ENCODE peak calls at places on chromosome 22, in eight cellular contexts. One of them, this sample, is unnamed.

GRCh38 chr22:20146777-20147176 is 4.1 kb downstream of the CCDC188 start:
- DNase-seq in adrenal gland: no peak
- DNase-seq in ovary: no peak
- DNase-seq in stomach: no peak
- DNase-seq in mesenchymal stem cell: no peak
- DNase-seq in mucosa of descending colon: no peak
- DNase-seq in mesendoderm: no peak
- DNase-seq in GM23248: no peak
- DNase-seq in this sample: no peak

GRCh38 chr22:35054064-35054463 is 11.9 kb upstream of the ISX start:
- DNase-seq in adrenal gland: no peak
- DNase-seq in ovary: no peak
- DNase-seq in stomach: no peak
- DNase-seq in mesenchymal stem cell: no peak
- DNase-seq in mucosa of descending colon: no peak
- DNase-seq in mesendoderm: no peak
- DNase-seq in GM23248: no peak
- DNase-seq in this sample: no peak

GRCh38 chr22:20206709-20207215 is 55.9 kb upstream of the CCDC188 start:
- DNase-seq in adrenal gland: no peak
- DNase-seq in ovary: no peak
- DNase-seq in stomach: peak; percentile 58
- DNase-seq in mesenchymal stem cell: peak; percentile 31
- DNase-seq in mucosa of descending colon: peak; percentile 54
- DNase-seq in mesendoderm: no peak
- DNase-seq in GM23248: peak; percentile 60
- DNase-seq in this sample: peak; percentile 4

GRCh38 chr22:24500251-24500820 is 5.2 kb downstream of the UPB1 start:
- DNase-seq in adrenal gland: no peak
- DNase-seq in ovary: no peak
- DNase-seq in stomach: no peak
- DNase-seq in mesenchymal stem cell: no peak
- DNase-seq in mucosa of descending colon: no peak
- DNase-seq in mesendoderm: no peak
- DNase-seq in GM23248: no peak
- DNase-seq in this sample: no peak

GRCh38 chr22:25057013-25057881 is 104.7 kb downstream of the KIAA1671 start:
- DNase-seq in adrenal gland: peak; percentile 74
- DNase-seq in ovary: peak; percentile 29
- DNase-seq in stomach: peak; percentile 78
- DNase-seq in mesenchymal stem cell: peak; percentile 45
- DNase-seq in mucosa of descending colon: peak; percentile 90
- DNase-seq in mesendoderm: peak; percentile 74
- DNase-seq in GM23248: peak; percentile 52
- DNase-seq in this sample: peak; percentile 43

GRCh38 chr22:33328789-33329296 is 270.7 kb upstream of the SYN3 start:
- DNase-seq in adrenal gland: no peak
- DNase-seq in ovary: no peak
- DNase-seq in stomach: no peak
- DNase-seq in mesenchymal stem cell: peak; percentile 64
- DNase-seq in mucosa of descending colon: no peak
- DNase-seq in mesendoderm: peak; percentile 77
- DNase-seq in GM23248: peak; percentile 57
- DNase-seq in this sample: no peak

GRCh38 chr22:49724030-49724892 is 103.4 kb downstream of the BRD1 start:
- DNase-seq in adrenal gland: no peak
- DNase-seq in ovary: no peak
- DNase-seq in stomach: no peak
- DNase-seq in mesenchymal stem cell: no peak
- DNase-seq in mucosa of descending colon: no peak
- DNase-seq in mesendoderm: no peak
- DNase-seq in GM23248: no peak
- DNase-seq in this sample: peak; percentile 38

GRCh38 chr22:20663941-20664593 is 109.8 kb upstream of the SERPIND1 start:
- DNase-seq in adrenal gland: no peak
- DNase-seq in ovary: no peak
- DNase-seq in stomach: no peak
- DNase-seq in mesenchymal stem cell: no peak
- DNase-seq in mucosa of descending colon: no peak
- DNase-seq in mesendoderm: no peak
- DNase-seq in GM23248: no peak
- DNase-seq in this sample: no peak

GRCh38 chr22:19105867-19106802 is 16.1 kb downstream of the DGCR2 start:
- DNase-seq in adrenal gland: no peak
- DNase-seq in ovary: no peak
- DNase-seq in stomach: no peak
- DNase-seq in mesenchymal stem cell: no peak
- DNase-seq in mucosa of descending colon: no peak
- DNase-seq in mesendoderm: peak; percentile 37
- DNase-seq in GM23248: no peak
- DNase-seq in this sample: peak; percentile 55

GRCh38 chr22:25105817-25106650 is 93.6 kb upstream of the CRYBB3 start:
- DNase-seq in adrenal gland: no peak
- DNase-seq in ovary: no peak
- DNase-seq in stomach: no peak
- DNase-seq in mesenchymal stem cell: no peak
- DNase-seq in mucosa of descending colon: no peak
- DNase-seq in mesendoderm: no peak
- DNase-seq in GM23248: no peak
- DNase-seq in this sample: no peak

GRCh38 chr22:33842421-33843094 is 77.7 kb downstream of the LARGE1 start:
- DNase-seq in adrenal gland: no peak
- DNase-seq in ovary: no peak
- DNase-seq in stomach: no peak
- DNase-seq in mesenchymal stem cell: no peak
- DNase-seq in mucosa of descending colon: no peak
- DNase-seq in mesendoderm: no peak
- DNase-seq in GM23248: no peak
- DNase-seq in this sample: peak; percentile 97

GRCh38 chr22:33919591-33920501 is at the start of gene LARGE1:
- DNase-seq in adrenal gland: peak; percentile 46
- DNase-seq in ovary: peak; percentile 31
- DNase-seq in stomach: peak; percentile 63
- DNase-seq in mesenchymal stem cell: peak; percentile 40
- DNase-seq in mucosa of descending colon: peak; percentile 72
- DNase-seq in mesendoderm: peak; percentile 57
- DNase-seq in GM23248: peak; percentile 81
- DNase-seq in this sample: peak; percentile 52

GRCh38 chr22:44196241-44196640 is 15.5 kb downstream of the PARVG start:
- DNase-seq in adrenal gland: no peak
- DNase-seq in ovary: no peak
- DNase-seq in stomach: no peak
- DNase-seq in mesenchymal stem cell: no peak
- DNase-seq in mucosa of descending colon: no peak
- DNase-seq in mesendoderm: no peak
- DNase-seq in GM23248: no peak
- DNase-seq in this sample: no peak

GRCh38 chr22:28246392-28246791 is 327.3 kb upstream of the PITPNB start:
- DNase-seq in adrenal gland: no peak
- DNase-seq in ovary: no peak
- DNase-seq in stomach: no peak
- DNase-seq in mesenchymal stem cell: no peak
- DNase-seq in mucosa of descending colon: no peak
- DNase-seq in mesendoderm: peak; percentile 72
- DNase-seq in GM23248: peak; percentile 88
- DNase-seq in this sample: no peak

GRCh38 chr22:44292007-44292370 is 20.8 kb downstream of the SHISAL1 start:
- DNase-seq in adrenal gland: no peak
- DNase-seq in ovary: no peak
- DNase-seq in stomach: no peak
- DNase-seq in mesenchymal stem cell: peak; percentile 22
- DNase-seq in mucosa of descending colon: no peak
- DNase-seq in mesendoderm: peak; percentile 80
- DNase-seq in GM23248: no peak
- DNase-seq in this sample: no peak

GRCh38 chr22:50140615-50141014 is 29.9 kb upstream of the PANX2 start:
- DNase-seq in adrenal gland: peak; percentile 36
- DNase-seq in ovary: no peak
- DNase-seq in stomach: no peak
- DNase-seq in mesenchymal stem cell: peak; percentile 18
- DNase-seq in mucosa of descending colon: no peak
- DNase-seq in mesendoderm: no peak
- DNase-seq in GM23248: no peak
- DNase-seq in this sample: no peak

GRCh38 chr22:36839356-36840073 is 21.3 kb upstream of the NCF4 start:
- DNase-seq in adrenal gland: no peak
- DNase-seq in ovary: no peak
- DNase-seq in stomach: no peak
- DNase-seq in mesenchymal stem cell: no peak
- DNase-seq in mucosa of descending colon: no peak
- DNase-seq in mesendoderm: no peak
- DNase-seq in GM23248: peak; percentile 57
- DNase-seq in this sample: no peak

GRCh38 chr22:48936391-48936790 is 891.3 kb downstream of the BRD1 start:
- DNase-seq in adrenal gland: no peak
- DNase-seq in ovary: no peak
- DNase-seq in stomach: peak; percentile 5
- DNase-seq in mesenchymal stem cell: no peak
- DNase-seq in mucosa of descending colon: no peak
- DNase-seq in mesendoderm: no peak
- DNase-seq in GM23248: no peak
- DNase-seq in this sample: no peak

GRCh38 chr22:17710023-17710422 is 64.2 kb downstream of the BID start:
- DNase-seq in adrenal gland: no peak
- DNase-seq in ovary: no peak
- DNase-seq in stomach: no peak
- DNase-seq in mesenchymal stem cell: no peak
- DNase-seq in mucosa of descending colon: no peak
- DNase-seq in mesendoderm: no peak
- DNase-seq in GM23248: no peak
- DNase-seq in this sample: no peak

GRCh38 chr22:41284465-41284864 is 1.5 kb downstream of the RANGAP1 start:
- DNase-seq in adrenal gland: no peak
- DNase-seq in ovary: no peak
- DNase-seq in stomach: no peak
- DNase-seq in mesenchymal stem cell: no peak
- DNase-seq in mucosa of descending colon: no peak
- DNase-seq in mesendoderm: no peak
- DNase-seq in GM23248: no peak
- DNase-seq in this sample: no peak

GRCh38 chr22:46012881-46013281 is 35.9 kb upstream of the WNT7B start:
- DNase-seq in adrenal gland: no peak
- DNase-seq in ovary: peak; percentile 47
- DNase-seq in stomach: no peak
- DNase-seq in mesenchymal stem cell: no peak
- DNase-seq in mucosa of descending colon: peak; percentile 65
- DNase-seq in mesendoderm: no peak
- DNase-seq in GM23248: no peak
- DNase-seq in this sample: no peak
- H3K4me1 ChIP-seq in adrenal gland: peaks cover 12% of the 10 kb centered on the region
- H3K4me1 ChIP-seq in ovary: peaks cover 12% of the 10 kb centered on the region
- H3K4me1 ChIP-seq in stomach: peaks cover 49% of the 10 kb centered on the region
- H3K4me1 ChIP-seq in mesenchymal stem cell: peaks cover 51% of the 10 kb centered on the region
- H3K4me1 ChIP-seq in mucosa of descending colon: peaks cover 10% of the 10 kb centered on the region
- H3K4me1 ChIP-seq in mesendoderm: peaks cover 2% of the 10 kb centered on the region
- H3K4me1 ChIP-seq in GM23248: peaks cover 36% of the 10 kb centered on the region
- H3K4me1 ChIP-seq in this sample: peaks cover 14% of the 10 kb centered on the region

GRCh38 chr22:30198152-30198845 is 48.3 kb downstream of the LIF start:
- DNase-seq in adrenal gland: no peak
- DNase-seq in ovary: no peak
- DNase-seq in stomach: no peak
- DNase-seq in mesenchymal stem cell: peak; percentile 40
- DNase-seq in mucosa of descending colon: no peak
- DNase-seq in mesendoderm: no peak
- DNase-seq in GM23248: peak; percentile 20
- DNase-seq in this sample: no peak
- H3K4me1 ChIP-seq in adrenal gland: peaks cover 9% of the 10 kb centered on the region
- H3K4me1 ChIP-seq in ovary: peaks cover 14% of the 10 kb centered on the region
- H3K4me1 ChIP-seq in stomach: peaks cover 33% of the 10 kb centered on the region
- H3K4me1 ChIP-seq in mesenchymal stem cell: peaks cover 11% of the 10 kb centered on the region
- H3K4me1 ChIP-seq in mucosa of descending colon: peaks cover 16% of the 10 kb centered on the region
- H3K4me1 ChIP-seq in mesendoderm: peaks cover 6% of the 10 kb centered on the region
- H3K4me1 ChIP-seq in GM23248: peaks cover 37% of the 10 kb centered on the region
- H3K4me1 ChIP-seq in this sample: peaks cover 17% of the 10 kb centered on the region

GRCh38 chr22:42926768-42927167 is 69.7 kb upstream of the ARFGAP3 start:
- DNase-seq in adrenal gland: no peak
- DNase-seq in ovary: no peak
- DNase-seq in stomach: no peak
- DNase-seq in mesenchymal stem cell: no peak
- DNase-seq in mucosa of descending colon: peak; percentile 14
- DNase-seq in mesendoderm: no peak
- DNase-seq in GM23248: no peak
- DNase-seq in this sample: no peak
- H3K4me1 ChIP-seq in adrenal gland: peaks cover 33% of the 10 kb centered on the region
- H3K4me1 ChIP-seq in ovary: peaks cover 18% of the 10 kb centered on the region
- H3K4me1 ChIP-seq in stomach: peaks cover 79% of the 10 kb centered on the region
- H3K4me1 ChIP-seq in mesenchymal stem cell: peaks cover 21% of the 10 kb centered on the region
- H3K4me1 ChIP-seq in mucosa of descending colon: no peaks in the 10 kb centered on the region
- H3K4me1 ChIP-seq in mesendoderm: peaks cover 7% of the 10 kb centered on the region
- H3K4me1 ChIP-seq in GM23248: peaks cover 51% of the 10 kb centered on the region
- H3K4me1 ChIP-seq in this sample: peaks cover 12% of the 10 kb centered on the region

GRCh38 chr22:26480611-26480932 is 3.0 kb downstream of the HPS4 start:
- DNase-seq in adrenal gland: no peak
- DNase-seq in ovary: no peak
- DNase-seq in stomach: no peak
- DNase-seq in mesenchymal stem cell: no peak
- DNase-seq in mucosa of descending colon: peak; percentile 36
- DNase-seq in mesendoderm: no peak
- DNase-seq in GM23248: no peak
- DNase-seq in this sample: no peak

GRCh38 chr22:26479792-26480610 is 3.6 kb downstream of the HPS4 start:
- DNase-seq in adrenal gland: no peak
- DNase-seq in ovary: no peak
- DNase-seq in stomach: no peak
- DNase-seq in mesenchymal stem cell: no peak
- DNase-seq in mucosa of descending colon: peak; percentile 36
- DNase-seq in mesendoderm: no peak
- DNase-seq in GM23248: no peak
- DNase-seq in this sample: peak; percentile 62

GRCh38 chr22:26481694-26482093 is 1.9 kb downstream of the HPS4 start:
- DNase-seq in adrenal gland: no peak
- DNase-seq in ovary: no peak
- DNase-seq in stomach: no peak
- DNase-seq in mesenchymal stem cell: no peak
- DNase-seq in mucosa of descending colon: no peak
- DNase-seq in mesendoderm: no peak
- DNase-seq in GM23248: no peak
- DNase-seq in this sample: peak; percentile 48

GRCh38 chr22:26482171-26482570 is 1.4 kb downstream of the HPS4 start:
- DNase-seq in adrenal gland: no peak
- DNase-seq in ovary: no peak
- DNase-seq in stomach: no peak
- DNase-seq in mesenchymal stem cell: no peak
- DNase-seq in mucosa of descending colon: no peak
- DNase-seq in mesendoderm: no peak
- DNase-seq in GM23248: no peak
- DNase-seq in this sample: peak; percentile 26

DNA sequence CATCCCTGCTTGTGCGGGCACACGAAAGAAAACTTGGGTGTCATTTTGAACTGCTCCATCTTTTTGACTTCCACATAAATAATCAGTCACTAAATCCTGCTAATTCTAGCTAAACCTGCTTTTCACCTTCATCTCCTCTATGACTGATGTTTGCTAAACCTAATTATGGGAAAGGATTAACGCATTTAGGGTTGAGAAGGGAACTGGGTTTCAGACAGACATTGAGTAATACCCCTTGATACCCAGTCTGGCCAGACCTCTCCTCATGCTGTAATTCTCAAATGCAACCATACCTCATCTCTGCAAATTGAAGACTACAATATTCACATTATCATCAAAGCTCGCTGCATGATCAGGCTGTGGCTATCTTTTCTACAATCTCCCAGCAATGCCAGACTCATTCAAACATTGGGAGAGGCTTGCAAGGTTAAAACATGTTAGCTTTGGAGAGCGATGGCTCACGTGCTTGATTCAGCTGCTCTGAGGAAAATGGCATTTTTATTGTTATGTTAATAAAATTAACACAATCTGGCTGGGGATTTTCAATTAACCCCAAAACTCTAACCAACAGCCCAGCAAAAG is 2.4 kb downstream of the HPS4 start:
- DNase-seq in adrenal gland: no peak
- DNase-seq in ovary: no peak
- DNase-seq in stomach: no peak
- DNase-seq in mesenchymal stem cell: no peak
- DNase-seq in mucosa of descending colon: no peak
- DNase-seq in mesendoderm: no peak
- DNase-seq in GM23248: no peak
- DNase-seq in this sample: no peak
- H3K4me1 ChIP-seq in adrenal gland: peaks cover 13% of the 10 kb centered on the region
- H3K4me1 ChIP-seq in ovary: peaks cover 14% of the 10 kb centered on the region
- H3K4me1 ChIP-seq in stomach: peaks cover 64% of the 10 kb centered on the region
- H3K4me1 ChIP-seq in mesenchymal stem cell: peaks cover 12% of the 10 kb centered on the region
- H3K4me1 ChIP-seq in mucosa of descending colon: peaks cover 40% of the 10 kb centered on the region
- H3K4me1 ChIP-seq in mesendoderm: peaks cover 4% of the 10 kb centered on the region
- H3K4me1 ChIP-seq in GM23248: peaks cover 20% of the 10 kb centered on the region
- H3K4me1 ChIP-seq in this sample: peaks cover 84% of the 10 kb centered on the region

This sample was measured in OCI-LY7.